ENCODE peak calls at places on chromosome 1, in ten cellular contexts. One of them, this sample, is unnamed.

GRCh38 chr1:237042467-237042891 is 495 bp downstream of the RYR2 start:
- DNase-seq in activated T-helper 1 cell treated with anti-CD3 and anti-CD28 coated beads, Interleukin-2, amount 50 U/mL, for 16 hours: no peak
- DNase-seq in B cell: no peak
- DNase-seq in KBM-7: no peak
- DNase-seq in T-helper 17 cell: no peak
- DNase-seq in GM12865: no peak
- DNase-seq in GM23248: no peak
- DNase-seq in GM23338: peak
- DNase-seq in activated effector memory CD4-positive, alpha-beta T cell treated with anti-CD3 and anti-CD28 coated beads, Interleukin-2, amount 50 U/mL, for 16 hours: no peak
- DNase-seq in foreskin melanocyte: no peak
- DNase-seq in this sample: no peak

GRCh38 chr1:2821970-2822620 is 20.6 kb upstream of the TTC34 start:
- DNase-seq in activated T-helper 1 cell treated with anti-CD3 and anti-CD28 coated beads, Interleukin-2, amount 50 U/mL, for 16 hours: peak
- DNase-seq in B cell: peak
- DNase-seq in KBM-7: peak
- DNase-seq in T-helper 17 cell: no peak
- DNase-seq in GM12865: peak
- DNase-seq in GM23248: peak
- DNase-seq in GM23338: peak
- DNase-seq in activated effector memory CD4-positive, alpha-beta T cell treated with anti-CD3 and anti-CD28 coated beads, Interleukin-2, amount 50 U/mL, for 16 hours: peak
- DNase-seq in foreskin melanocyte: no peak
- DNase-seq in this sample: peak

GRCh38 chr1:166165661-166166399 is 971 bp downstream of the FAM78B start:
- DNase-seq in activated T-helper 1 cell treated with anti-CD3 and anti-CD28 coated beads, Interleukin-2, amount 50 U/mL, for 16 hours: no peak
- DNase-seq in B cell: peak
- DNase-seq in KBM-7: no peak
- DNase-seq in T-helper 17 cell: no peak
- DNase-seq in GM12865: no peak
- DNase-seq in GM23248: peak
- DNase-seq in GM23338: peak
- DNase-seq in activated effector memory CD4-positive, alpha-beta T cell treated with anti-CD3 and anti-CD28 coated beads, Interleukin-2, amount 50 U/mL, for 16 hours: peak
- DNase-seq in foreskin melanocyte: peak
- DNase-seq in this sample: peak

GRCh38 chr1:37561794-37562132 is 5.0 kb downstream of the DNALI1 start:
- DNase-seq in activated T-helper 1 cell treated with anti-CD3 and anti-CD28 coated beads, Interleukin-2, amount 50 U/mL, for 16 hours: no peak
- DNase-seq in B cell: peak
- DNase-seq in KBM-7: peak
- DNase-seq in T-helper 17 cell: peak
- DNase-seq in GM12865: peak
- DNase-seq in GM23248: peak
- DNase-seq in GM23338: peak
- DNase-seq in activated effector memory CD4-positive, alpha-beta T cell treated with anti-CD3 and anti-CD28 coated beads, Interleukin-2, amount 50 U/mL, for 16 hours: peak
- DNase-seq in foreskin melanocyte: no peak
- DNase-seq in this sample: no peak

GRCh38 chr1:37128091-37128490 is 93.8 kb upstream of the GRIK3 start:
- DNase-seq in activated T-helper 1 cell treated with anti-CD3 and anti-CD28 coated beads, Interleukin-2, amount 50 U/mL, for 16 hours: no peak
- DNase-seq in B cell: no peak
- DNase-seq in KBM-7: no peak
- DNase-seq in T-helper 17 cell: no peak
- DNase-seq in GM12865: no peak
- DNase-seq in GM23248: no peak
- DNase-seq in GM23338: no peak
- DNase-seq in activated effector memory CD4-positive, alpha-beta T cell treated with anti-CD3 and anti-CD28 coated beads, Interleukin-2, amount 50 U/mL, for 16 hours: no peak
- DNase-seq in foreskin melanocyte: no peak
- DNase-seq in this sample: no peak

GRCh38 chr1:245458234-245458633 is 303.4 kb downstream of the KIF26B start:
- DNase-seq in activated T-helper 1 cell treated with anti-CD3 and anti-CD28 coated beads, Interleukin-2, amount 50 U/mL, for 16 hours: no peak
- DNase-seq in B cell: no peak
- DNase-seq in KBM-7: no peak
- DNase-seq in T-helper 17 cell: no peak
- DNase-seq in GM12865: no peak
- DNase-seq in GM23248: peak
- DNase-seq in GM23338: no peak
- DNase-seq in activated effector memory CD4-positive, alpha-beta T cell treated with anti-CD3 and anti-CD28 coated beads, Interleukin-2, amount 50 U/mL, for 16 hours: no peak
- DNase-seq in foreskin melanocyte: no peak
- DNase-seq in this sample: no peak

GRCh38 chr1:32138965-32139364 is 31.1 kb downstream of the KPNA6 start:
- DNase-seq in activated T-helper 1 cell treated with anti-CD3 and anti-CD28 coated beads, Interleukin-2, amount 50 U/mL, for 16 hours: no peak
- DNase-seq in B cell: no peak
- DNase-seq in KBM-7: no peak
- DNase-seq in T-helper 17 cell: no peak
- DNase-seq in GM12865: no peak
- DNase-seq in GM23248: peak
- DNase-seq in GM23338: no peak
- DNase-seq in activated effector memory CD4-positive, alpha-beta T cell treated with anti-CD3 and anti-CD28 coated beads, Interleukin-2, amount 50 U/mL, for 16 hours: no peak
- DNase-seq in foreskin melanocyte: peak
- DNase-seq in this sample: no peak

GRCh38 chr1:151514366-151514765 is 3.2 kb downstream of the CGN start:
- DNase-seq in activated T-helper 1 cell treated with anti-CD3 and anti-CD28 coated beads, Interleukin-2, amount 50 U/mL, for 16 hours: no peak
- DNase-seq in B cell: no peak
- DNase-seq in KBM-7: no peak
- DNase-seq in T-helper 17 cell: no peak
- DNase-seq in GM12865: no peak
- DNase-seq in GM23248: no peak
- DNase-seq in GM23338: no peak
- DNase-seq in activated effector memory CD4-positive, alpha-beta T cell treated with anti-CD3 and anti-CD28 coated beads, Interleukin-2, amount 50 U/mL, for 16 hours: no peak
- DNase-seq in foreskin melanocyte: no peak
- DNase-seq in this sample: no peak

GRCh38 chr1:209045326-209046057 is 538.0 kb upstream of the CAMK1G start:
- DNase-seq in activated T-helper 1 cell treated with anti-CD3 and anti-CD28 coated beads, Interleukin-2, amount 50 U/mL, for 16 hours: no peak
- DNase-seq in B cell: no peak
- DNase-seq in KBM-7: no peak
- DNase-seq in T-helper 17 cell: no peak
- DNase-seq in GM12865: no peak
- DNase-seq in GM23248: peak
- DNase-seq in GM23338: no peak
- DNase-seq in activated effector memory CD4-positive, alpha-beta T cell treated with anti-CD3 and anti-CD28 coated beads, Interleukin-2, amount 50 U/mL, for 16 hours: no peak
- DNase-seq in foreskin melanocyte: no peak
- DNase-seq in this sample: no peak

GRCh38 chr1:5921129-5921528 is 71.1 kb downstream of the NPHP4 start:
- DNase-seq in activated T-helper 1 cell treated with anti-CD3 and anti-CD28 coated beads, Interleukin-2, amount 50 U/mL, for 16 hours: no peak
- DNase-seq in B cell: no peak
- DNase-seq in KBM-7: no peak
- DNase-seq in T-helper 17 cell: no peak
- DNase-seq in GM12865: no peak
- DNase-seq in GM23248: no peak
- DNase-seq in GM23338: no peak
- DNase-seq in activated effector memory CD4-positive, alpha-beta T cell treated with anti-CD3 and anti-CD28 coated beads, Interleukin-2, amount 50 U/mL, for 16 hours: no peak
- DNase-seq in foreskin melanocyte: no peak
- DNase-seq in this sample: no peak

GRCh38 chr1:98792123-98792522 is 130.6 kb downstream of the SNX7 start:
- DNase-seq in activated T-helper 1 cell treated with anti-CD3 and anti-CD28 coated beads, Interleukin-2, amount 50 U/mL, for 16 hours: no peak
- DNase-seq in B cell: no peak
- DNase-seq in KBM-7: no peak
- DNase-seq in T-helper 17 cell: no peak
- DNase-seq in GM12865: no peak
- DNase-seq in GM23248: peak
- DNase-seq in GM23338: peak
- DNase-seq in activated effector memory CD4-positive, alpha-beta T cell treated with anti-CD3 and anti-CD28 coated beads, Interleukin-2, amount 50 U/mL, for 16 hours: no peak
- DNase-seq in foreskin melanocyte: no peak
- DNase-seq in this sample: no peak

GRCh38 chr1:224510880-224511645 is 76.5 kb upstream of the WDR26 start:
- DNase-seq in activated T-helper 1 cell treated with anti-CD3 and anti-CD28 coated beads, Interleukin-2, amount 50 U/mL, for 16 hours: no peak
- DNase-seq in B cell: no peak
- DNase-seq in KBM-7: peak
- DNase-seq in T-helper 17 cell: no peak
- DNase-seq in GM12865: peak
- DNase-seq in GM23248: peak
- DNase-seq in GM23338: no peak
- DNase-seq in activated effector memory CD4-positive, alpha-beta T cell treated with anti-CD3 and anti-CD28 coated beads, Interleukin-2, amount 50 U/mL, for 16 hours: no peak
- DNase-seq in foreskin melanocyte: peak
- DNase-seq in this sample: no peak

GRCh38 chr1:153774780-153775431 is at the start of gene SLC27A3:
- DNase-seq in activated T-helper 1 cell treated with anti-CD3 and anti-CD28 coated beads, Interleukin-2, amount 50 U/mL, for 16 hours: no peak
- DNase-seq in B cell: no peak
- DNase-seq in KBM-7: no peak
- DNase-seq in T-helper 17 cell: no peak
- DNase-seq in GM12865: peak
- DNase-seq in GM23248: no peak
- DNase-seq in GM23338: peak
- DNase-seq in activated effector memory CD4-positive, alpha-beta T cell treated with anti-CD3 and anti-CD28 coated beads, Interleukin-2, amount 50 U/mL, for 16 hours: peak
- DNase-seq in foreskin melanocyte: no peak
- DNase-seq in this sample: peak

GRCh38 chr1:160739098-160739511 is at the start of gene SLAMF7:
- DNase-seq in activated T-helper 1 cell treated with anti-CD3 and anti-CD28 coated beads, Interleukin-2, amount 50 U/mL, for 16 hours: no peak
- DNase-seq in B cell: peak
- DNase-seq in KBM-7: peak
- DNase-seq in T-helper 17 cell: no peak
- DNase-seq in GM12865: peak
- DNase-seq in GM23248: no peak
- DNase-seq in GM23338: no peak
- DNase-seq in activated effector memory CD4-positive, alpha-beta T cell treated with anti-CD3 and anti-CD28 coated beads, Interleukin-2, amount 50 U/mL, for 16 hours: no peak
- DNase-seq in foreskin melanocyte: no peak
- DNase-seq in this sample: no peak

GRCh38 chr1:199746985-199747384 is 280.5 kb upstream of the NR5A2 start:
- DNase-seq in activated T-helper 1 cell treated with anti-CD3 and anti-CD28 coated beads, Interleukin-2, amount 50 U/mL, for 16 hours: no peak
- DNase-seq in B cell: no peak
- DNase-seq in KBM-7: no peak
- DNase-seq in T-helper 17 cell: no peak
- DNase-seq in GM12865: no peak
- DNase-seq in GM23248: no peak
- DNase-seq in GM23338: no peak
- DNase-seq in activated effector memory CD4-positive, alpha-beta T cell treated with anti-CD3 and anti-CD28 coated beads, Interleukin-2, amount 50 U/mL, for 16 hours: no peak
- DNase-seq in foreskin melanocyte: no peak
- DNase-seq in this sample: no peak

GRCh38 chr1:208243522-208243850 is 698 bp downstream of the PLXNA2 start:
- DNase-seq in activated T-helper 1 cell treated with anti-CD3 and anti-CD28 coated beads, Interleukin-2, amount 50 U/mL, for 16 hours: no peak
- DNase-seq in B cell: peak
- DNase-seq in KBM-7: peak
- DNase-seq in T-helper 17 cell: no peak
- DNase-seq in GM12865: no peak
- DNase-seq in GM23248: peak
- DNase-seq in GM23338: peak
- DNase-seq in activated effector memory CD4-positive, alpha-beta T cell treated with anti-CD3 and anti-CD28 coated beads, Interleukin-2, amount 50 U/mL, for 16 hours: peak
- DNase-seq in foreskin melanocyte: no peak
- DNase-seq in this sample: no peak

GRCh38 chr1:26015358-26015757 is 6.2 kb upstream of the EXTL1 start:
- DNase-seq in activated T-helper 1 cell treated with anti-CD3 and anti-CD28 coated beads, Interleukin-2, amount 50 U/mL, for 16 hours: no peak
- DNase-seq in B cell: no peak
- DNase-seq in KBM-7: peak
- DNase-seq in T-helper 17 cell: no peak
- DNase-seq in GM12865: no peak
- DNase-seq in GM23248: peak
- DNase-seq in GM23338: no peak
- DNase-seq in activated effector memory CD4-positive, alpha-beta T cell treated with anti-CD3 and anti-CD28 coated beads, Interleukin-2, amount 50 U/mL, for 16 hours: no peak
- DNase-seq in foreskin melanocyte: no peak
- DNase-seq in this sample: peak

GRCh38 chr1:15797614-15798390 is 9.6 kb downstream of the UQCRHL start:
- DNase-seq in activated T-helper 1 cell treated with anti-CD3 and anti-CD28 coated beads, Interleukin-2, amount 50 U/mL, for 16 hours: no peak
- DNase-seq in B cell: no peak
- DNase-seq in KBM-7: no peak
- DNase-seq in T-helper 17 cell: no peak
- DNase-seq in GM12865: no peak
- DNase-seq in GM23248: peak
- DNase-seq in GM23338: no peak
- DNase-seq in activated effector memory CD4-positive, alpha-beta T cell treated with anti-CD3 and anti-CD28 coated beads, Interleukin-2, amount 50 U/mL, for 16 hours: no peak
- DNase-seq in foreskin melanocyte: no peak
- DNase-seq in this sample: no peak

GRCh38 chr1:200846421-200846820 is 26.4 kb upstream of the GPR25 start:
- DNase-seq in activated T-helper 1 cell treated with anti-CD3 and anti-CD28 coated beads, Interleukin-2, amount 50 U/mL, for 16 hours: no peak
- DNase-seq in B cell: no peak
- DNase-seq in KBM-7: no peak
- DNase-seq in T-helper 17 cell: no peak
- DNase-seq in GM12865: no peak
- DNase-seq in GM23248: no peak
- DNase-seq in GM23338: no peak
- DNase-seq in activated effector memory CD4-positive, alpha-beta T cell treated with anti-CD3 and anti-CD28 coated beads, Interleukin-2, amount 50 U/mL, for 16 hours: no peak
- DNase-seq in foreskin melanocyte: no peak
- DNase-seq in this sample: no peak

GRCh38 chr1:107877092-107877491 is 87.9 kb downstream of the VAV3 start:
- DNase-seq in activated T-helper 1 cell treated with anti-CD3 and anti-CD28 coated beads, Interleukin-2, amount 50 U/mL, for 16 hours: no peak
- DNase-seq in B cell: no peak
- DNase-seq in KBM-7: peak
- DNase-seq in T-helper 17 cell: no peak
- DNase-seq in GM12865: no peak
- DNase-seq in GM23248: peak
- DNase-seq in GM23338: no peak
- DNase-seq in activated effector memory CD4-positive, alpha-beta T cell treated with anti-CD3 and anti-CD28 coated beads, Interleukin-2, amount 50 U/mL, for 16 hours: no peak
- DNase-seq in foreskin melanocyte: peak
- DNase-seq in this sample: no peak

This sample was measured in left cardiac atrium.